ENCODE peak calls at places on chromosomes 13 and 19, in nine cellular contexts. S is EL; Q is skeletal muscle cell; D is kidney glomerular epithelial cell; R is fibroblast of villous mesenchyme; K is WTC11; C is right cardiac atrium; N is stimulated activated CD4-positive, alpha-beta T cell treated with anti-CD3 and anti-CD28 coated beads, Interleukin-4, amount 100 ng/mL, for 48 hours; Y is activated CD4-positive, alpha-beta T cell treated with anti-CD3 and anti-CD28 coated beads for 1 hour. X is an unnamed sample.

GRCh38 chr13:102517959-102518358 is 78.8 kb upstream of the TPP2 start:
- DNase-seq in S (no peak), Q (no peak), D (no peak), R (no peak), K (no peak), C (no peak), N (no peak), Y (no peak), X (no peak)

GRCh38 chr19:55172741-55173140 is 6.3 kb upstream of the DNAAF3 start:
- DNase-seq in S (peak), Q (no peak), D (peak), R (peak), K (no peak), C (no peak), N (no peak), Y (no peak), X (peak)

GRCh38 chr19:15331419-15332310 is 674 bp downstream of the BRD4 start:
- DNase-seq in S (peak), Q (no peak), D (no peak), R (peak), K (peak), C (peak), N (peak), Y (peak), X (peak)

GRCh38 chr19:19459099-19459498 is 53.6 kb downstream of the GATAD2A start:
- DNase-seq in S (peak), Q (no peak), D (no peak), R (peak), K (no peak), C (no peak), N (no peak), Y (no peak), X (peak)

GRCh38 chr19:18269336-18269735 is 4.9 kb downstream of the IQCN start:
- DNase-seq in S (no peak), Q (no peak), D (no peak), R (no peak), K (no peak), C (no peak), N (no peak), Y (no peak), X (no peak)

GRCh38 chr13:112105884-112106283 is 38.9 kb downstream of the SOX1 start:
- DNase-seq in S (no peak), Q (no peak), D (no peak), R (no peak), K (peak), C (no peak), N (no peak), Y (no peak), X (no peak)

GRCh38 chr13:41428155-41428554 is 29.2 kb upstream of the RGCC start:
- DNase-seq in S (no peak), Q (no peak), D (no peak), R (no peak), K (peak), C (no peak), N (no peak), Y (peak), X (no peak)

GRCh38 chr19:49786432-49786831 is 19.6 kb downstream of the AP2A1 start:
- DNase-seq in S (peak), Q (no peak), D (peak), R (peak), K (no peak), C (peak), N (no peak), Y (no peak), X (peak)

GRCh38 chr13:51557875-51558604 is 26.2 kb upstream of the WDFY2 start:
- DNase-seq in S (peak), Q (peak), D (peak), R (peak), K (no peak), C (no peak), N (no peak), Y (no peak), X (peak)

GRCh38 chr13:92460479-92460878 is 766.1 kb upstream of the GPC6 start:
- DNase-seq in S (no peak), Q (peak), D (no peak), R (no peak), K (no peak), C (no peak), N (no peak), Y (no peak), X (no peak)

GRCh38 chr19:18915639-18916038 is 3.5 kb downstream of the COPE start:
- DNase-seq in S (peak), Q (no peak), D (no peak), R (peak), K (peak), C (peak), N (peak), Y (no peak), X (peak)

GRCh38 chr19:9793051-9793591 is 24.6 kb upstream of the ZNF846 start:
- DNase-seq in S (peak), Q (no peak), D (no peak), R (peak), K (no peak), C (peak), N (peak), Y (peak), X (peak)

GRCh38 chr19:19094513-19094912 is 30.7 kb downstream of the SLC25A42 start:
- DNase-seq in S (no peak), Q (no peak), D (no peak), R (no peak), K (no peak), C (no peak), N (no peak), Y (no peak), X (no peak)

GRCh38 chr19:37217533-37217854 is 520 bp upstream of the ZNF383 start:
- DNase-seq in S (no peak), Q (no peak), D (no peak), R (no peak), K (no peak), C (no peak), N (no peak), Y (no peak), X (no peak)

GRCh38 chr19:39140195-39140516 is 14.6 kb downstream of the PAK4 start:
- DNase-seq in S (no peak), Q (no peak), D (no peak), R (no peak), K (no peak), C (no peak), N (no peak), Y (no peak), X (no peak)

GRCh38 chr19:18879579-18880373 is 16.2 kb downstream of the CERS1 start:
- DNase-seq in S (peak), Q (no peak), D (no peak), R (no peak), K (peak), C (peak), N (peak), Y (no peak), X (no peak)

GRCh38 chr19:35088514-35088913 is 27.1 kb upstream of the FXYD3 start:
- DNase-seq in S (peak), Q (peak), D (peak), R (peak), K (no peak), C (no peak), N (no peak), Y (no peak), X (peak)

GRCh38 chr19:2820112-2820702 is 539 bp downstream of the ZNF554 start:
- DNase-seq in S (peak), Q (no peak), D (no peak), R (no peak), K (no peak), C (peak), N (no peak), Y (no peak), X (no peak)

GRCh38 chr19:47675859-47676258 is 37.4 kb upstream of the EHD2 start:
- DNase-seq in S (no peak), Q (no peak), D (no peak), R (no peak), K (no peak), C (no peak), N (no peak), Y (no peak), X (no peak)

GRCh38 chr19:33054623-33055022 is 10.1 kb downstream of the RHPN2 start:
- DNase-seq in S (no peak), Q (no peak), D (no peak), R (no peak), K (no peak), C (no peak), N (no peak), Y (no peak), X (no peak)